ENCODE peak calls at places on chromosomes 12 and 14, in ten cellular contexts. One of them, this sample, is unnamed.

GRCh38 chr12:109440851-109441490 is 36.1 kb downstream of the KCTD10 start:
- DNase-seq in immature natural killer cell: no peak
- DNase-seq in lower leg skin: no peak
- DNase-seq in GM06990: no peak
- DNase-seq in CD8-positive, alpha-beta T cell: no peak
- DNase-seq in CMK: no peak
- DNase-seq in NCI-H748 treated with DMSO at 0.1 percent for 48 hours: peak; percentile 91
- DNase-seq in GM12864: no peak
- DNase-seq in esophagus squamous epithelium: no peak
- DNase-seq in NCI-H345: peak; percentile 79
- DNase-seq in this sample: no peak

GRCh38 chr14:104600805-104601204 is 3.8 kb downstream of the TMEM179 start:
- DNase-seq in CD8-positive, alpha-beta T cell: no peak
- DNase-seq in esophagus squamous epithelium: no peak
- DNase-seq in GM06990: no peak
- DNase-seq in NCI-H345: no peak
- DNase-seq in GM12864: no peak
- DNase-seq in NCI-H748 treated with DMSO at 0.1 percent for 48 hours: no peak
- DNase-seq in immature natural killer cell: no peak
- DNase-seq in lower leg skin: no peak
- DNase-seq in CMK: no peak
- DNase-seq in this sample: no peak

GRCh38 chr12:38689704-38690103 is 215.7 kb downstream of the CPNE8 start:
- DNase-seq in immature natural killer cell: no peak
- DNase-seq in esophagus squamous epithelium: no peak
- DNase-seq in CD8-positive, alpha-beta T cell: no peak
- DNase-seq in NCI-H345: no peak
- DNase-seq in CMK: no peak
- DNase-seq in GM06990: no peak
- DNase-seq in lower leg skin: no peak
- DNase-seq in NCI-H748 treated with DMSO at 0.1 percent for 48 hours: no peak
- DNase-seq in GM12864: no peak
- DNase-seq in this sample: peak; percentile 55

GRCh38 chr14:100348779-100349708 is 25.9 kb downstream of the SLC25A47 start:
- DNase-seq in esophagus squamous epithelium: no peak
- DNase-seq in immature natural killer cell: no peak
- DNase-seq in CD8-positive, alpha-beta T cell: no peak
- DNase-seq in GM12864: no peak
- DNase-seq in GM06990: no peak
- DNase-seq in CMK: no peak
- DNase-seq in NCI-H748 treated with DMSO at 0.1 percent for 48 hours: peak; percentile 99
- DNase-seq in NCI-H345: peak; percentile 88
- DNase-seq in lower leg skin: no peak
- DNase-seq in this sample: no peak

GRCh38 chr12:46224401-46224800 is 44.4 kb downstream of the SLC38A1 start:
- DNase-seq in CMK: no peak
- DNase-seq in GM12864: no peak
- DNase-seq in NCI-H748 treated with DMSO at 0.1 percent for 48 hours: no peak
- DNase-seq in immature natural killer cell: no peak
- DNase-seq in NCI-H345: no peak
- DNase-seq in esophagus squamous epithelium: no peak
- DNase-seq in GM06990: no peak
- DNase-seq in lower leg skin: peak; percentile 75
- DNase-seq in CD8-positive, alpha-beta T cell: no peak
- DNase-seq in this sample: peak; percentile 83

GRCh38 chr14:64815257-64815656 is 64.5 kb downstream of the SPTB start:
- DNase-seq in CMK: no peak
- DNase-seq in NCI-H345: peak; percentile 80
- DNase-seq in CD8-positive, alpha-beta T cell: no peak
- DNase-seq in GM12864: no peak
- DNase-seq in GM06990: no peak
- DNase-seq in lower leg skin: no peak
- DNase-seq in NCI-H748 treated with DMSO at 0.1 percent for 48 hours: no peak
- DNase-seq in immature natural killer cell: no peak
- DNase-seq in esophagus squamous epithelium: no peak
- DNase-seq in this sample: no peak

GRCh38 chr14:71166434-71166833 is 259.2 kb downstream of the PCNX1 start:
- DNase-seq in NCI-H345: no peak
- DNase-seq in esophagus squamous epithelium: no peak
- DNase-seq in GM06990: no peak
- DNase-seq in immature natural killer cell: no peak
- DNase-seq in NCI-H748 treated with DMSO at 0.1 percent for 48 hours: no peak
- DNase-seq in CD8-positive, alpha-beta T cell: no peak
- DNase-seq in lower leg skin: no peak
- DNase-seq in GM12864: no peak
- DNase-seq in CMK: peak; percentile 12
- DNase-seq in this sample: peak; percentile 86

GRCh38 chr14:24334431-24335271 is at the start of gene ADCY4:
- DNase-seq in NCI-H748 treated with DMSO at 0.1 percent for 48 hours: no peak
- DNase-seq in GM12864: no peak
- DNase-seq in CD8-positive, alpha-beta T cell: no peak
- DNase-seq in esophagus squamous epithelium: no peak
- DNase-seq in GM06990: no peak
- DNase-seq in NCI-H345: no peak
- DNase-seq in lower leg skin: no peak
- DNase-seq in CMK: no peak
- DNase-seq in immature natural killer cell: peak; percentile 28
- DNase-seq in this sample: peak; percentile 43

GRCh38 chr12:119964876-119965275 is 24.2 kb upstream of the BICDL1 start:
- DNase-seq in CMK: no peak
- DNase-seq in NCI-H345: no peak
- DNase-seq in NCI-H748 treated with DMSO at 0.1 percent for 48 hours: no peak
- DNase-seq in immature natural killer cell: no peak
- DNase-seq in GM06990: no peak
- DNase-seq in lower leg skin: no peak
- DNase-seq in esophagus squamous epithelium: no peak
- DNase-seq in CD8-positive, alpha-beta T cell: no peak
- DNase-seq in GM12864: no peak
- DNase-seq in this sample: no peak

GRCh38 chr14:104423224-104423681 is 156.3 kb upstream of the C14orf180 start:
- DNase-seq in GM06990: no peak
- DNase-seq in NCI-H748 treated with DMSO at 0.1 percent for 48 hours: no peak
- DNase-seq in CMK: no peak
- DNase-seq in GM12864: no peak
- DNase-seq in esophagus squamous epithelium: no peak
- DNase-seq in NCI-H345: no peak
- DNase-seq in lower leg skin: no peak
- DNase-seq in immature natural killer cell: no peak
- DNase-seq in CD8-positive, alpha-beta T cell: no peak
- DNase-seq in this sample: no peak